ENCODE peak calls at places on chromosomes 12 and 14, in eight cellular contexts. One of them, this sample, is unnamed.

GRCh38 chr14:98513558-98513957 is 758.4 kb downstream of the BCL11B start:
- DNase-seq in SK-N-SH: no peak
- DNase-seq in GM23338: no peak
- DNase-seq in HepG2: no peak
- DNase-seq in suprapubic skin: no peak
- DNase-seq in upper lobe of left lung: no peak
- DNase-seq in HCT116: no peak
- DNase-seq in breast epithelium: no peak
- DNase-seq in this sample: no peak

GRCh38 chr14:73467377-73467776 is 9.0 kb upstream of the NUMB start:
- DNase-seq in SK-N-SH: no peak
- DNase-seq in breast epithelium: no peak
- DNase-seq in GM23338: no peak
- DNase-seq in HepG2: no peak
- DNase-seq in upper lobe of left lung: peak; percentile 80
- DNase-seq in suprapubic skin: no peak
- DNase-seq in HCT116: no peak
- DNase-seq in this sample: no peak

GRCh38 chr12:7161811-7162210 is 27.7 kb upstream of the PEX5 start:
- DNase-seq in GM23338: no peak
- DNase-seq in breast epithelium: no peak
- DNase-seq in SK-N-SH: no peak
- DNase-seq in upper lobe of left lung: no peak
- DNase-seq in suprapubic skin: no peak
- DNase-seq in HCT116: no peak
- DNase-seq in HepG2: no peak
- DNase-seq in this sample: peak; percentile 40

GRCh38 chr14:20327005-20327869 is 5.8 kb downstream of the CCNB1IP1 start:
- DNase-seq in breast epithelium: no peak
- DNase-seq in HCT116: peak; percentile 58
- DNase-seq in GM23338: peak; percentile 77
- DNase-seq in suprapubic skin: no peak
- DNase-seq in HepG2: peak; percentile 79
- DNase-seq in upper lobe of left lung: no peak
- DNase-seq in SK-N-SH: peak; percentile 55
- DNase-seq in this sample: no peak

GRCh38 chr12:123063535-123063934 is 83.1 kb downstream of the ARL6IP4 start:
- DNase-seq in HCT116: no peak
- DNase-seq in HepG2: peak; percentile 39
- DNase-seq in SK-N-SH: peak; percentile 58
- DNase-seq in upper lobe of left lung: no peak
- DNase-seq in suprapubic skin: no peak
- DNase-seq in breast epithelium: no peak
- DNase-seq in GM23338: peak; percentile 89
- DNase-seq in this sample: no peak

GRCh38 chr14:85471744-85472143 is 58.2 kb upstream of the FLRT2 start:
- DNase-seq in GM23338: no peak
- DNase-seq in HepG2: peak; percentile 77
- DNase-seq in SK-N-SH: peak; percentile 3
- DNase-seq in upper lobe of left lung: peak; percentile 26
- DNase-seq in HCT116: no peak
- DNase-seq in breast epithelium: no peak
- DNase-seq in suprapubic skin: no peak
- DNase-seq in this sample: no peak

GRCh38 chr12:56398324-56398723 is 35.7 kb upstream of the APOF start:
- DNase-seq in breast epithelium: no peak
- DNase-seq in upper lobe of left lung: no peak
- DNase-seq in HCT116: no peak
- DNase-seq in suprapubic skin: no peak
- DNase-seq in HepG2: no peak
- DNase-seq in SK-N-SH: no peak
- DNase-seq in GM23338: no peak
- DNase-seq in this sample: no peak

GRCh38 chr14:51533160-51533559 is 118.5 kb upstream of the FRMD6 start:
- DNase-seq in upper lobe of left lung: no peak
- DNase-seq in HepG2: no peak
- DNase-seq in suprapubic skin: no peak
- DNase-seq in SK-N-SH: no peak
- DNase-seq in HCT116: no peak
- DNase-seq in breast epithelium: no peak
- DNase-seq in GM23338: no peak
- DNase-seq in this sample: no peak

GRCh38 chr12:121304306-121304705 is 7.8 kb upstream of the CAMKK2 start:
- DNase-seq in HepG2: no peak
- DNase-seq in GM23338: no peak
- DNase-seq in HCT116: no peak
- DNase-seq in SK-N-SH: no peak
- DNase-seq in upper lobe of left lung: no peak
- DNase-seq in suprapubic skin: no peak
- DNase-seq in breast epithelium: no peak
- DNase-seq in this sample: no peak

GRCh38 chr14:90426663-90427062 is 29.8 kb downstream of the CALM1 start:
- DNase-seq in HCT116: no peak
- DNase-seq in GM23338: no peak
- DNase-seq in upper lobe of left lung: peak; percentile 62
- DNase-seq in suprapubic skin: no peak
- DNase-seq in breast epithelium: no peak
- DNase-seq in HepG2: no peak
- DNase-seq in SK-N-SH: peak; percentile 60
- DNase-seq in this sample: peak; percentile 79

GRCh38 chr14:94819531-94819930 is 49.6 kb upstream of the GSC start:
- DNase-seq in upper lobe of left lung: no peak
- DNase-seq in HCT116: no peak
- DNase-seq in GM23338: no peak
- DNase-seq in breast epithelium: no peak
- DNase-seq in SK-N-SH: peak; percentile 24
- DNase-seq in suprapubic skin: no peak
- DNase-seq in HepG2: no peak
- DNase-seq in this sample: no peak

GRCh38 chr12:42705863-42706262 is 116.3 kb upstream of the PRICKLE1 start:
- DNase-seq in HCT116: no peak
- DNase-seq in upper lobe of left lung: peak; percentile 30
- DNase-seq in breast epithelium: peak; percentile 60
- DNase-seq in GM23338: no peak
- DNase-seq in suprapubic skin: peak; percentile 78
- DNase-seq in SK-N-SH: peak; percentile 26
- DNase-seq in HepG2: no peak
- DNase-seq in this sample: peak; percentile 93

GRCh38 chr12:98572010-98572409 is 21.5 kb upstream of the SLC25A3 start:
- DNase-seq in SK-N-SH: no peak
- DNase-seq in GM23338: peak; percentile 67
- DNase-seq in HCT116: no peak
- DNase-seq in suprapubic skin: no peak
- DNase-seq in breast epithelium: no peak
- DNase-seq in upper lobe of left lung: no peak
- DNase-seq in HepG2: peak; percentile 35
- DNase-seq in this sample: no peak

GRCh38 chr12:108128221-108129016 is 669 bp upstream of the WSCD2 start:
- DNase-seq in GM23338: no peak
- DNase-seq in SK-N-SH: no peak
- DNase-seq in suprapubic skin: no peak
- DNase-seq in breast epithelium: no peak
- DNase-seq in HepG2: no peak
- DNase-seq in upper lobe of left lung: no peak
- DNase-seq in HCT116: no peak
- DNase-seq in this sample: no peak

GRCh38 chr14:61567838-61568571 is 127.3 kb upstream of the HIF1A start:
- DNase-seq in suprapubic skin: no peak
- DNase-seq in breast epithelium: no peak
- DNase-seq in GM23338: peak; percentile 38
- DNase-seq in HepG2: no peak
- DNase-seq in SK-N-SH: no peak
- DNase-seq in HCT116: no peak
- DNase-seq in upper lobe of left lung: no peak
- DNase-seq in this sample: no peak

GRCh38 chr12:77013091-77013490 is 52.3 kb downstream of the E2F7 start:
- DNase-seq in HepG2: no peak
- DNase-seq in suprapubic skin: no peak
- DNase-seq in SK-N-SH: no peak
- DNase-seq in breast epithelium: no peak
- DNase-seq in HCT116: no peak
- DNase-seq in upper lobe of left lung: no peak
- DNase-seq in GM23338: no peak
- DNase-seq in this sample: no peak

GRCh38 chr12:129423041-129423580 is 480.7 kb downstream of the TMEM132D start:
- DNase-seq in breast epithelium: no peak
- DNase-seq in suprapubic skin: no peak
- DNase-seq in HepG2: no peak
- DNase-seq in SK-N-SH: no peak
- DNase-seq in HCT116: no peak
- DNase-seq in upper lobe of left lung: no peak
- DNase-seq in GM23338: no peak
- DNase-seq in this sample: no peak

GRCh38 chr12:4011597-4011996 is 138.4 kb upstream of the PARP11 start:
- DNase-seq in HCT116: no peak
- DNase-seq in breast epithelium: no peak
- DNase-seq in SK-N-SH: no peak
- DNase-seq in GM23338: no peak
- DNase-seq in HepG2: peak; percentile 98
- DNase-seq in suprapubic skin: no peak
- DNase-seq in upper lobe of left lung: peak; percentile 85
- DNase-seq in this sample: no peak

GRCh38 chr14:73759714-73760597 is 45.8 kb upstream of the PNMA1 start:
- DNase-seq in upper lobe of left lung: peak; percentile 99
- DNase-seq in HCT116: peak; percentile 88
- DNase-seq in SK-N-SH: peak; percentile 92
- DNase-seq in suprapubic skin: peak; percentile 97
- DNase-seq in GM23338: peak; percentile 97
- DNase-seq in HepG2: peak; percentile 96
- DNase-seq in breast epithelium: peak; percentile 97
- DNase-seq in this sample: peak; percentile 98

DNA sequence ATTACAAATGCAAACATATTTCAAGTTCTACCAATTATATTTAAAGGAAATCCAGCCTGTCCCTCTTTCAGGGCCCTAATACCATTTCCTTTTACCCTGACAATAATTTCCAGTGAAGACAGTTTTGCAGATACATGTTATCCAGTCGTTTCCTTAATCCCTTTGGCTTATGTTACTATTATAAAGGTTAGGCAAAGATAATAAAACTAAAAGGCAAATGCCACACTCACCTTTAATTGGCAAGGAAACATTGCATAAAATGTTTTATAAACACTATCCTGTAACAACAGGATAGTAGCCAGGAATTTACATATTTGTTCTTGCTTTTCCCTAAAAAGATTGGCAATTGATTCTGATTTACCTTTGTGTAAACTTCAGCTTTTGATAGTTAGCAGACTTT is 168.7 kb downstream of the AEBP2 start:
- DNase-seq in HepG2: no peak
- DNase-seq in SK-N-SH: no peak
- DNase-seq in HCT116: no peak
- DNase-seq in suprapubic skin: no peak
- DNase-seq in GM23338: no peak
- DNase-seq in upper lobe of left lung: no peak
- DNase-seq in breast epithelium: no peak
- DNase-seq in this sample: no peak
- TF ChIP-seq POLR2AphosphoS5 in HepG2: no peak
- TF ChIP-seq POLR2AphosphoS5 in SK-N-SH: no peak
- TF ChIP-seq POLR2AphosphoS5 in HCT116: no peak
- TF ChIP-seq POLR2AphosphoS5 in suprapubic skin: no peak
- TF ChIP-seq POLR2AphosphoS5 in GM23338: no peak
- TF ChIP-seq POLR2AphosphoS5 in upper lobe of left lung: no peak
- TF ChIP-seq POLR2AphosphoS5 in breast epithelium: no peak
- TF ChIP-seq POLR2AphosphoS5 in this sample: no peak

GRCh38 chr14:74763803-74764531 is 851 bp downstream of the YLPM1 start:
- DNase-seq in HCT116: no peak
- DNase-seq in upper lobe of left lung: peak; percentile 21
- DNase-seq in GM23338: peak; percentile 37
- DNase-seq in HepG2: no peak
- DNase-seq in breast epithelium: no peak
- DNase-seq in suprapubic skin: peak; percentile 68
- DNase-seq in SK-N-SH: peak; percentile 28
- DNase-seq in this sample: peak; percentile 65

GRCh38 chr14:74765721-74766120 is 2.6 kb downstream of the YLPM1 start:
- DNase-seq in suprapubic skin: no peak
- DNase-seq in GM23338: no peak
- DNase-seq in HCT116: no peak
- DNase-seq in breast epithelium: no peak
- DNase-seq in upper lobe of left lung: no peak
- DNase-seq in SK-N-SH: no peak
- DNase-seq in HepG2: no peak
- DNase-seq in this sample: no peak

DNA sequence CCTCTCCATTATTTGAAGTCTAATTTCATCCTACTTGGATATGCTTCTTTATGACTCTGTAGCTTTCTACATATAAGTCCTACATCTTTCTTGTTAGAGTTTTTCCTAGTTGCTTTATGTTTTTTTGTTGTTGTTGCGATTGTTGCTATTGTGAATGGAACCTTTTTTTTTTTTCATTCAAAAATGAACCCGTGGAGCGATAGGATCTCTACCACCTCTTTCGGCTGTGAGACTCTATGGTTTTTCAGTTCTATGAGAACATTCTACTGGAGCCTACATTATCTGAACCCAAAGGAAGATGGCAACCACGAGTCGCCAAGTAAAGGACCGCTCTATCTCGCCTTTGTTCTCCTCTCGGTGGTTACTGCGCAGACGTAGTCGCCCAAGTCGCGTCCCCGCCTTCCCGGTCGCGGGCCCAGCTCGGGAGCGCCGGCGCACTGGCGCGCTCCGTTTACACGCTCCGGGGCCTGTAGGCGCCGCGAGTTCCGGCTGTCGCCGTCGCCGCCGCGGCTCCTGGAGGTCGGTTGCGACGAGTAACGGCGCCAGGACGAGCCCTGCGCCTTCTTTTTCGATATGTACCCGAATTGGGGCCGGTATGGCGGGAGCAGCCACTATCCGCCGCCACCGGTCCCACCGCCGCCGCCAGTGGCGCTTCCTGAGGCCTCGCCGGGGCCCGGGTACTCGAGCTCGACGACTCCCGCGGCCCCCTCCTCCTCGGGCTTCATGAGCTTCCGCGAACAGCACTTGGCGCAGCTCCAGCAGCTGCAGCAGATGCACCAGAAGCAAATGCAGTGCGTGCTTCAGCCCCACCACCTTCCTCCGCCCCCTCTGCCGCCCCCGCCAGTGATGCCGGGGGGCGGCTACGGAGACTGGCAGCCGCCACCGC is at the start of gene YLPM1:
- DNase-seq in GM23338: peak; percentile 98
- DNase-seq in HCT116: peak; percentile 96
- DNase-seq in suprapubic skin: peak; percentile 94
- DNase-seq in SK-N-SH: peak; percentile 94
- DNase-seq in HepG2: peak; percentile 94
- DNase-seq in breast epithelium: peak; percentile 87
- DNase-seq in upper lobe of left lung: peak; percentile 95
- DNase-seq in this sample: peak; percentile 96
- TF ChIP-seq POLR2AphosphoS5 in GM23338: peak; percentile 94
- TF ChIP-seq POLR2AphosphoS5 in HCT116: peak; percentile 98
- TF ChIP-seq POLR2AphosphoS5 in suprapubic skin: peak; percentile 83
- TF ChIP-seq POLR2AphosphoS5 in SK-N-SH: peak; percentile 84
- TF ChIP-seq POLR2AphosphoS5 in HepG2: peak; percentile 73
- TF ChIP-seq POLR2AphosphoS5 in breast epithelium: peak; percentile 87
- TF ChIP-seq POLR2AphosphoS5 in upper lobe of left lung: peak; percentile 92
- TF ChIP-seq POLR2AphosphoS5 in this sample: peak; percentile 95

GRCh38 chr12:106976013-106976658 is 10.8 kb downstream of the MTERF2 start:
- DNase-seq in breast epithelium: no peak
- DNase-seq in upper lobe of left lung: no peak
- DNase-seq in HCT116: no peak
- DNase-seq in HepG2: peak; percentile 83
- DNase-seq in suprapubic skin: no peak
- DNase-seq in GM23338: no peak
- DNase-seq in SK-N-SH: no peak
- DNase-seq in this sample: no peak
- TF ChIP-seq POLR2AphosphoS5 in breast epithelium: no peak
- TF ChIP-seq POLR2AphosphoS5 in upper lobe of left lung: no peak
- TF ChIP-seq POLR2AphosphoS5 in HCT116: no peak
- TF ChIP-seq POLR2AphosphoS5 in HepG2: peak; percentile 38
- TF ChIP-seq POLR2AphosphoS5 in suprapubic skin: no peak
- TF ChIP-seq POLR2AphosphoS5 in GM23338: no peak
- TF ChIP-seq POLR2AphosphoS5 in SK-N-SH: no peak
- TF ChIP-seq POLR2AphosphoS5 in this sample: no peak

GRCh38 chr12:118189761-118190181 is 53.8 kb downstream of the PEBP1 start:
- DNase-seq in suprapubic skin: no peak
- DNase-seq in HepG2: no peak
- DNase-seq in SK-N-SH: peak; percentile 53
- DNase-seq in upper lobe of left lung: no peak
- DNase-seq in breast epithelium: no peak
- DNase-seq in HCT116: no peak
- DNase-seq in GM23338: peak; percentile 72
- DNase-seq in this sample: peak; percentile 65
- TF ChIP-seq POLR2AphosphoS5 in suprapubic skin: no peak
- TF ChIP-seq POLR2AphosphoS5 in HepG2: no peak
- TF ChIP-seq POLR2AphosphoS5 in SK-N-SH: no peak
- TF ChIP-seq POLR2AphosphoS5 in upper lobe of left lung: no peak
- TF ChIP-seq POLR2AphosphoS5 in breast epithelium: no peak
- TF ChIP-seq POLR2AphosphoS5 in HCT116: no peak
- TF ChIP-seq POLR2AphosphoS5 in GM23338: no peak
- TF ChIP-seq POLR2AphosphoS5 in this sample: no peak